ENCODE peak calls at places on chromosomes 7 and 10, in five cellular contexts. F is IMR-90, Y is K562, J is HepG2, L is GM12878. R is an unnamed sample.

GRCh38 chr10:63429280-63429679 is 36.5 kb downstream of the JMJD1C start:
- DNase-seq in F (peak), L (no peak), J (no peak), Y (no peak), R (no peak)

GRCh38 chr10:35447693-35448407 is 111.5 kb downstream of the CCNY start:
- DNase-seq in F (peak), L (no peak), Y (peak), J (peak), R (peak)

GRCh38 chr10:30438016-30438850 is 4.2 kb downstream of the MAP3K8 start:
- DNase-seq in J (peak), Y (peak), L (no peak), F (peak), R (no peak)

GRCh38 chr7:39085590-39086049 is 107.9 kb downstream of the POU6F2 start:
- DNase-seq in J (no peak), F (no peak), L (no peak), Y (no peak), R (no peak)

GRCh38 chr10:6069101-6069931 is 7.1 kb upstream of the IL2RA start:
- DNase-seq in L (no peak), Y (no peak), F (no peak), J (no peak), R (no peak)

GRCh38 chr7:50446542-50446960 is 3.6 kb downstream of the FIGNL1 start:
- DNase-seq in L (peak), F (peak), J (peak), Y (no peak), R (no peak)

GRCh38 chr10:11213156-11213555 is 195.5 kb downstream of the CELF2 start:
- DNase-seq in F (no peak), Y (no peak), L (no peak), J (no peak), R (no peak)

GRCh38 chr7:41261081-41261480 is 441.8 kb downstream of the INHBA start:
- DNase-seq in J (no peak), Y (no peak), L (no peak), F (no peak), R (no peak)

GRCh38 chr7:117871778-117872538 is 1.3 kb downstream of the CTTNBP2 start:
- DNase-seq in F (no peak), Y (no peak), L (no peak), J (no peak), R (peak)

GRCh38 chr7:6576024-6576866 is 1.0 kb upstream of the ZDHHC4 start:
- DNase-seq in Y (peak), L (no peak), F (no peak), J (no peak), R (peak)

GRCh38 chr7:51019231-51019844 is 236.6 kb upstream of the GRB10 start:
- DNase-seq in L (no peak), Y (no peak), J (no peak), F (peak), R (no peak)

GRCh38 chr7:80661729-80662128 is 23.3 kb downstream of the CD36 start:
- DNase-seq in J (no peak), L (no peak), Y (no peak), F (no peak), R (no peak)

GRCh38 chr7:141416691-141417268 is 134.4 kb upstream of the AGK start:
- DNase-seq in J (no peak), Y (no peak), L (no peak), F (no peak), R (no peak)

GRCh38 chr7:118777308-118777707 is 552.8 kb downstream of the ANKRD7 start:
- DNase-seq in Y (no peak), J (no peak), F (no peak), L (no peak), R (no peak)

GRCh38 chr7:104275900-104276299 is 52.5 kb upstream of the LHFPL3 start:
- DNase-seq in F (peak), L (no peak), J (peak), Y (no peak), R (no peak)

GRCh38 chr10:12484945-12485805 is 135.8 kb downstream of the CAMK1D start:
- DNase-seq in L (peak), J (peak), Y (no peak), F (no peak), R (no peak)

GRCh38 chr10:121615862-121616261 is 17.6 kb upstream of the FGFR2 start:
- DNase-seq in F (no peak), L (no peak), J (no peak), Y (no peak), R (no peak)

GRCh38 chr10:92760609-92761008 is 70.9 kb downstream of the HHEX start:
- DNase-seq in J (no peak), L (no peak), Y (no peak), F (peak), R (no peak)

GRCh38 chr7:114358911-114359310 is 55.7 kb upstream of the FOXP2 start:
- DNase-seq in J (no peak), F (no peak), Y (no peak), L (no peak), R (no peak)

GRCh38 chr7:152050547-152050971 is 25.1 kb downstream of the GALNT11 start:
- DNase-seq in J (no peak), L (no peak), F (peak), Y (no peak), R (no peak)

GRCh38 chr7:116269466-116269865 is 59.1 kb downstream of the TES start:
- DNase-seq in Y (no peak), L (no peak), J (no peak), F (peak), R (no peak)

GRCh38 chr7:154783281-154783909 is 219.5 kb downstream of the PAXIP1 start:
- DNase-seq in L (no peak), J (no peak), Y (no peak), F (no peak), R (no peak)

GRCh38 chr7:155558961-155559360 is 12.6 kb upstream of the CNPY1 start:
- DNase-seq in F (no peak), Y (no peak), J (no peak), L (no peak), R (no peak)

GRCh38 chr10:77614778-77615625 is 22.6 kb downstream of the KCNMA1 start:
- DNase-seq in L (no peak), Y (no peak), F (no peak), J (no peak), R (no peak)

GRCh38 chr7:43870316-43870715 is 999 bp upstream of the MRPS24 start:
- DNase-seq in Y (no peak), J (no peak), F (no peak), L (no peak), R (no peak)

GRCh38 chr7:139982927-139983925 is 79.5 kb downstream of the PARP12 start:
- DNase-seq in F (peak), J (no peak), Y (no peak), L (no peak), R (no peak)

GRCh38 chr7:16484453-16485158 is 19.1 kb upstream of the SOSTDC1 start:
- DNase-seq in F (peak), L (no peak), Y (no peak), J (peak), R (no peak)

GRCh38 chr7:70520604-70521003 is 611.3 kb upstream of the GALNT17 start:
- DNase-seq in Y (no peak), L (no peak), J (peak), F (peak), R (no peak)

GRCh38 chr10:43857206-43857952 is 208.7 kb upstream of the ZNF32 start:
- DNase-seq in J (no peak), L (no peak), Y (no peak), F (peak), R (peak)

DNA sequence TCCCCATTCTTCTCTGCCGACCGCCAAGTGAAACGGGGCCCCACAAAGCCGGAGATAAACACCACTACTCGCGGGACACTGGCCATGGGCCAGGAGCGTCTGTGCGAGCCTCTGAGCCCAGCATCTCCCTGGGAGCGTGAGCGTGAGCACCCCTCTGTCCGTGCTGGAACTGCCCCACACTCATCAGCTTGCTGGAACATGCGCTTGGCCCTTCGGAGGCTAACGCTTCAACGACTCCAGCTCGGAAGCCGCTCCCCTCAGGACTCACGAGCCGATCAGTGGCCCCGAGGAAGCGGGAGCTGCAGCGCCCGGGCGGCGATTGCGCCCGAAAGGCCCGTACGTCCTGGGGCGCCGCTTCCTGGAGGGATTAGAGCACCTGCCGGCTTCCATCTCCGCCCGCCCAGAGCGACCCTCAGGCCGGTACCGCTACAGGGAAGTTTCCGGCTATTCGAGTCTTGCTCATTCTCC is 1.2 kb downstream of the TLL2 start:
- DNase-seq in L (no peak), J (no peak), F (peak), Y (no peak), R (peak)
- TF ChIP-seq MXI1 in L (no peak), J (no peak), F (no peak), Y (no peak), R (no peak)

DNA sequence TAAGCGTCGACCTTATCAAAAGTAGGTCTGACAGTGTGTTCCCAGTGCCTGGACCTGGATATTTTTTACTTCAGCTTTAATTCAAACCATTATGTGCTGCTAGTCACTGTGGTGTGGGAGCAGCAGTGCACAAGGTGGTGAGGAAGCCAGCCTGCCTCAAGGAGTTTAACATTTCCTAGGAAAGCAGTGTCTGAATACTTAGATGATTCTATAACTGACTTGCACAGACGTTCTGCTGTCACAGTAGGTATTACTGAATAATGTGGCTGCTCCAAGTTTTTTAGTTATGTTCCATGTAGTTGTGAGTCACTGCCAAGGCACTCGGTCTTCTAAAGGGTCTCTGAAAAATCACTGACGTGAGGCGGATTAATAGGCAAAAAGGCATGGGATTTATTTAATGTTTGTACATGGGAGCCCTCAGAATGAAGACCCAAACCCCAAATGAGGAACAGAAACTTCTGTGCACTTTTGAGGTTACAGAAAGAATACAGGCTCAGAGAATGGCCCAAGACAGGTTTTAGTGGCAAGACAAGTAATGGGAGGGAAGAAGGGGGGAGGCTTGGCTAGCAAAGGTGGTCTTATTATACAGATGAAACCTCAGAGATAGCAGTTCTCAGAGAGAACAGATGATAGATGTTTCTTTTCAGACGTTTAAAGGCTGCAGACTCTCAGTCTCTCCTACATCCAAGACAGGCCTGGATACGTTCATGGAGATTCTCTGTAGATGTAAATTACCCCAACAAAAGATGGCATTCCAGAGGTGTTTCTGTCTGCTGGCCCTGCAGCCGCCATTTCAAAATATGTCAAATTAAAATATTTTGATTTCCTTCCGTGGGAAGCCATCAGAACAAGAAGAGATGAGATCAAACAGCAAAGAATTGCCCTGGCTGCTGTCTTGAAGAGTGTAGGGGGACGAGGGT is 209.3 kb downstream of the SDK1 start:
- DNase-seq in F (peak), J (no peak), L (no peak), Y (no peak), R (no peak)
- TF ChIP-seq MXI1 in F (no peak), J (no peak), L (no peak), Y (no peak), R (no peak)

GRCh38 chr10:79244841-79245504 is 102.3 kb upstream of the PPIF start:
- DNase-seq in F (no peak), Y (no peak), L (peak), J (no peak), R (no peak)
- TF ChIP-seq MXI1 in F (no peak), Y (no peak), L (no peak), J (no peak), R (no peak)

DNA sequence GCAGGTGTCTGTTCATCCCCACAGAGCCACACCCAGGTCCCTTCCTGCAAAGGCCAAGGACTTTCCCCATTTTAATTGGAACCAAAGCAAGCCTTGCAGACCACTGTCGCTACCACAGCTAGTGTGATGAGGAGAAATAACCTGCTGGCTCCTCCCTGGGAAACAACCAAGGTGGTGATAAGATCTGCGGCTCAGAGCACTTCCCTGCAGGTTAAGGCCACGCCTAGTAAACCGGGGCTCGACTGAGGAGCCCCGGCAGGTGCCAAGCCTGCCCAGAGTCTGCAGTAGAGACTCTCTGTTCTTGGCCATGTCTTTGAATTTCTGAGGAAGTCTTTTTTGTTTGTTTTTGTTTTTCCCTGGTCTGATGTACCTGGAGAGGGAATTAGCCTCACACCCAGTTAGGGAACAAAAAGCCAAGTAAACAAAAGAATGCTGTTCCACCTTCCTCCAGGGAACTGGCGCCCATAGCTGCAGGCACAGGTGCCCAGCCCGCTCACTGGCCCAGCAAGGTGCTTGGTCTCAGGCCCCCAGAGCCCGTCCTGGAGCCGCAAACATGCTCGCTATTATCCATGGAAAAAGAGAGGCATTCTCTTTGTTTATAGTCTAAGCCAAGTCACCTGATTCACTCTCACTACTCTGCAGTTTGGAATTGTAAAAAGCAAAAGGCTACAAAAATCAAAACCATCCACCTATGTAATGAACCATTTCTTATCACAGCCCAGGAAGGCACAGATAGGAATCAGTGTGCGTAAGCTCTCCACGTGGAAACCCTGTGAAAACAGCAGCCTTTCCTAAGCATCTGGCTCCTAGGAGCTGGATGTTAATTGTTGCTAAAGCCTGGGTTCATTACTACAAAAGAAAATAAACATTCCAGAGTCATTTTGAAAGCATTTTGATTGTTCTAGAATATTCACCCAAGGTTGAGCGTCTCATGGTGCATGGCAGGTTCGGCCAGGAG is 2.7 kb downstream of the GPR146 start:
- DNase-seq in Y (no peak), J (no peak), L (no peak), F (no peak), R (peak)
- TF ChIP-seq MXI1 in Y (no peak), J (no peak), L (no peak), F (no peak), R (peak)

GRCh38 chr10:60424971-60425370 is 35.3 kb upstream of the ANK3 start:
- DNase-seq in L (no peak), J (no peak), Y (no peak), F (no peak), R (no peak)

GRCh38 chr10:60420991-60421894 is 31.6 kb upstream of the ANK3 start:
- DNase-seq in L (no peak), F (no peak), Y (no peak), J (no peak), R (no peak)

GRCh38 chr10:60425392-60426110 is 35.9 kb upstream of the ANK3 start:
- DNase-seq in L (no peak), F (peak), J (no peak), Y (no peak), R (no peak)

GRCh38 chr10:60423920-60424319 is 34.2 kb upstream of the ANK3 start:
- DNase-seq in F (no peak), J (no peak), L (no peak), Y (no peak), R (no peak)

GRCh38 chr10:60422809-60423208 is 33.1 kb upstream of the ANK3 start:
- DNase-seq in F (no peak), Y (no peak), L (no peak), J (peak), R (no peak)
- TF ChIP-seq MXI1 in F (no peak), Y (no peak), L (no peak), J (peak), R (no peak)

DNA sequence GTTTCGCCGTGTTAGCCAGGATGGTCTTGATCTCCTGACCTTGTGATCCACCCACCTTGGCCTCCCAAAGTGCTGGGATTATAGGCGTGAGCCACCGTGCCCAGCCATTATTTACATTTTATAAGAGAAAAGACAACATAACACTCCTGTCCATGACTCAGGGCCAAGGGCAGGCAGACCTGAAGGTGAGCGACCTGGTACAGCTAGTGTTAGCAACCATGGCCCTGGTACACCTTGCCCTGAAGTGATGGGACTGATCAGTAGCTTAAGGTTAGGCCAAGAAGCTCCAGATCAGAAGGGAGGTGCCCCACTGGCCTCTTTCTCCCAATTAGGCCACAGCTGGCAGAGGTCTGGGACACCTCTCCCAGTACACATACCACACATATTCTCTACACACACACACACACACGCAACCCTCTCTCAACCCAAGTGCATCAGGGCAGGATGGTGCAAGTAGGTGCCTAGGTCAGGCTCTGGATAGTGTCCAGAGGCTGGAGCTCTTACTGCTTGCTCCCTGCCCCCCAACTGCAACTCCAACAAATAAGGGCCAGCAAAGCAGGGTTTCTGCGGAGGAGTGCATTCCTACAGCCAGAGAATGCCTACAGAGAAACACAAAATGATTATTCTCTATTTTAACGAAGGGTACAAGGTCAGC is 43.8 kb downstream of the DPCD start:
- DNase-seq in J (no peak), Y (no peak), F (no peak), L (no peak), R (no peak)
- TF ChIP-seq MXI1 in J (no peak), Y (no peak), F (no peak), L (no peak), R (no peak)

GRCh38 chr10:116888380-116889055 is 39.2 kb downstream of the ENO4 start:
- DNase-seq in J (peak), F (peak), Y (no peak), L (no peak), R (no peak)
- TF ChIP-seq MXI1 in J (no peak), F (no peak), Y (no peak), L (no peak), R (no peak)

R was measured in SK-N-SH.